ENCODE peak calls at places on chromosomes 2 and 18, in eight cellular contexts. Y, L, P, J, Z, M, U and V are unnamed samples.

GRCh38 chr18:1965016-1965415 is 606.3 kb downstream of the METTL4 start:
- DNase-seq in Y (no peak), L (no peak), P (no peak), J (no peak), Z (no peak), M (no peak), U (peak), V (no peak)

GRCh38 chr2:67079729-67080128 is 317.4 kb upstream of the ETAA1 start:
- DNase-seq in Y (no peak), L (no peak), P (no peak), J (no peak), Z (no peak), M (no peak), U (no peak), V (no peak)

GRCh38 chr2:137969418-137969765 is 5.1 kb downstream of the HNMT start:
- DNase-seq in Y (peak), L (peak), P (no peak), J (no peak), Z (peak), M (no peak), U (no peak), V (peak)

GRCh38 chr2:201886504-201886903 is 80.2 kb downstream of the CDK15 start:
- DNase-seq in Y (peak), L (peak), P (no peak), J (no peak), Z (peak), M (no peak), U (no peak), V (no peak)

GRCh38 chr2:176081451-176081992 is 2.2 kb downstream of the EVX2 start:
- DNase-seq in Y (no peak), L (no peak), P (no peak), J (no peak), Z (no peak), M (no peak), U (no peak), V (no peak)

GRCh38 chr18:56377161-56377560 is 261.2 kb downstream of the TXNL1 start:
- DNase-seq in Y (no peak), L (no peak), P (no peak), J (no peak), Z (no peak), M (no peak), U (no peak), V (no peak)

GRCh38 chr18:63992751-63993150 is 22.9 kb downstream of the SERPINB8 start:
- DNase-seq in Y (no peak), L (no peak), P (no peak), J (no peak), Z (no peak), M (no peak), U (no peak), V (no peak)

GRCh38 chr18:48855422-48856377 is 95.1 kb downstream of the SMAD7 start:
- DNase-seq in Y (no peak), L (peak), P (no peak), J (no peak), Z (no peak), M (no peak), U (no peak), V (no peak)

GRCh38 chr2:237438082-237438925 is 24.3 kb upstream of the COL6A3 start:
- DNase-seq in Y (peak), L (peak), P (no peak), J (no peak), Z (no peak), M (no peak), U (no peak), V (no peak)

GRCh38 chr2:207239222-207239674 is 73.5 kb upstream of the KLF7 start:
- DNase-seq in Y (peak), L (peak), P (no peak), J (peak), Z (peak), M (peak), U (peak), V (peak)

GRCh38 chr2:216696751-216697560 is 1.6 kb upstream of the IGFBP5 start:
- DNase-seq in Y (peak), L (peak), P (no peak), J (no peak), Z (peak), M (no peak), U (peak), V (no peak)

GRCh38 chr2:128664499-128664971 is 345.9 kb upstream of the HS6ST1 start:
- DNase-seq in Y (no peak), L (no peak), P (no peak), J (peak), Z (no peak), M (no peak), U (peak), V (no peak)

GRCh38 chr2:199463000-199463692 is 5.4 kb upstream of the SATB2 start:
- DNase-seq in Y (peak), L (peak), P (peak), J (no peak), Z (peak), M (peak), U (peak), V (no peak)